ENCODE peak calls at places on chromosomes 7 and 10, in four cellular contexts. V is HepG2, W is A549, P is GM12878. C is an unnamed sample.

GRCh38 chr7:100803398-100804161 is 23.7 kb downstream of the EPHB4 start:
- DNase-seq in V (peak; percentile 17), W (peak; percentile 78), P (peak; percentile 56), C (peak; percentile 93)

GRCh38 chr10:32049113-32049512 is 7.1 kb downstream of the KIF5B start:
- DNase-seq in V (no peak), W (no peak), P (no peak), C (no peak)

GRCh38 chr10:17075975-17076374 is 53.6 kb downstream of the CUBN start:
- DNase-seq in V (no peak), W (no peak), P (no peak), C (no peak)

GRCh38 chr10:25061711-25062455 is 45.5 kb downstream of the THNSL1 start:
- DNase-seq in V (no peak), W (peak; percentile 47), P (no peak), C (no peak)

GRCh38 chr7:90271753-90272152 is 26.8 kb downstream of the CFAP69 start:
- DNase-seq in V (peak; percentile 59), W (no peak), P (no peak), C (no peak)

GRCh38 chr10:33306126-33306525 is 28.3 kb downstream of the NRP1 start:
- DNase-seq in V (no peak), W (no peak), P (no peak), C (no peak)

GRCh38 chr7:65448824-65449504 is 75.3 kb downstream of the ZNF92 start:
- DNase-seq in V (no peak), W (peak; percentile 1), P (no peak), C (no peak)

GRCh38 chr7:20804376-20804775 is 17.7 kb upstream of the SP8 start:
- DNase-seq in V (no peak), W (no peak), P (no peak), C (no peak)

GRCh38 chr10:125123363-125124113 is 36.8 kb downstream of the CTBP2 start:
- DNase-seq in V (no peak), W (peak; percentile 95), P (no peak), C (no peak)

GRCh38 chr10:132477066-132477397 is 60.6 kb upstream of the INPP5A start:
- DNase-seq in V (no peak), W (no peak), P (no peak), C (no peak)

GRCh38 chr7:23000597-23001360 is 13.2 kb downstream of the HYCC1 start:
- DNase-seq in V (no peak), W (no peak), P (no peak), C (no peak)

GRCh38 chr7:28550580-28551205 is 138.4 kb downstream of the CREB5 start:
- DNase-seq in V (no peak), W (no peak), P (no peak), C (no peak)

GRCh38 chr10:96930469-96930868 is 98.4 kb downstream of the LCOR start:
- DNase-seq in V (no peak), W (no peak), P (no peak), C (no peak)

GRCh38 chr7:148800677-148801076 is 83.4 kb downstream of the EZH2 start:
- DNase-seq in V (no peak), W (no peak), P (no peak), C (no peak)

GRCh38 chr7:41425926-41426325 is 277.0 kb downstream of the INHBA start:
- DNase-seq in V (no peak), W (no peak), P (no peak), C (no peak)

DNA sequence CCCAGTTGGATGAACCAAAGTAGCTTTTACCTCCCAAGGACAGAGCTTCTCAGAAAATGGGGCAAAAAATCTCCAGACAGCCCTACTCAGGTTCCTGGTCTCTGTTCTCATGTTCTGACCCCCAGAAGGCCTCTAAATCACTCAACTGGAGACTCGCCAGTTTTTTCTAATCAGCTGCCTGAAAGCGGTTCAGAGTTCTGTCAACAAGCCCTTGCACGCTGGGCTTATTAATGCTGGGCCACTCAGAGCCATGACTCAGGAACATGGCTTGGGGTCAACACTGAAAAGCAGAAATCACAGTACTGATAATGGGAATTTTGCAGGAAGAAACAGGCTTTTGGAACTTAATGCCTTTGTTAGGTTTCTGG is 15.3 kb downstream of the ECHDC3 start:
- DNase-seq in V (peak; percentile 93), W (no peak), P (no peak), C (peak; percentile 33)
- TF ChIP-seq PBX3 in V (no peak), W (no peak), P (no peak), C (no peak)

GRCh38 chr7:98284335-98285036 is 3.0 kb downstream of the BRI3 start:
- DNase-seq in V (peak; percentile 51), W (peak; percentile 65), P (no peak), C (peak; percentile 74)

GRCh38 chr7:98285132-98286092 is 3.9 kb downstream of the BRI3 start:
- DNase-seq in V (no peak), W (no peak), P (no peak), C (peak; percentile 29)

GRCh38 chr7:98287486-98287959 is 6.0 kb downstream of the BRI3 start:
- DNase-seq in V (peak; percentile 11), W (no peak), P (no peak), C (no peak)

GRCh38 chr7:98286701-98287485 is 5.4 kb downstream of the BRI3 start:
- DNase-seq in V (no peak), W (no peak), P (no peak), C (peak; percentile 34)

GRCh38 chr7:98286093-98286525 is 4.6 kb downstream of the BRI3 start:
- DNase-seq in V (peak; percentile 30), W (peak; percentile 47), P (no peak), C (peak; percentile 33)
- TF ChIP-seq SMC3 in V (no peak), W (no peak), P (no peak), C (no peak)

DNA sequence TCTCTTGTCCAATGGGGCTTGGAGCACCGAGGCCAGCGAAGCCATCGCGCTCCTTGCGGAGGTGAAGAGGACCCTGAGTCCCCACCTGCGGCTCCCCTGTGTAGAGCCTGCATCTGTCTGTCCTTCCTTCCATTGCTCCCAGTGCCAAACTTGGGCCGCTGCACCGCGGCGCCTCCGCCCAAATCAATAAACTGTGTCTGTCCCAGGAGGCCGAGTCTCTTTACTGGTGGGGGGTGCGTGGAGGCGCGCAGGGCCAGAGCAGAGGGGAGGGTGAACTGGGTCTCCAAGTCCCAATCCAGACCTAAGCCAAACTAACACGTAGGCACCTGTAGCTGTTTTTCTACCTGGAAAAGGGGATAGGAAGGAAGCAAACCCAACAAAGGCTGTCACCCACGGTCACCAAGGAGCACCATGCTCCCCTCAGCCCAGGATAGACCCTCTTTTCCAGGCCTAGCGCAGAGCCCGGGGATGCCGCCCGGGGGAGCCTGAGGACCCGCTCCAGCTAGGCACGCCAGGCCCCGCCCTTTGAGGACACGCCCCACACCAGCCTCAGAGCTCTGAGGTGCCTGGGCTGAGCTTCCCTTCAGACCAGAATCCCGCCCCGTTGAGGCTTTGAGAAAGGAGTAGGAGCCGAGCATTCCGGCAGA is 1.2 kb upstream of the CHAT start:
- DNase-seq in V (peak; percentile 3), W (no peak), P (no peak), C (no peak)
- TF ChIP-seq PBX3 in V (no peak), W (no peak), P (no peak), C (no peak)

DNA sequence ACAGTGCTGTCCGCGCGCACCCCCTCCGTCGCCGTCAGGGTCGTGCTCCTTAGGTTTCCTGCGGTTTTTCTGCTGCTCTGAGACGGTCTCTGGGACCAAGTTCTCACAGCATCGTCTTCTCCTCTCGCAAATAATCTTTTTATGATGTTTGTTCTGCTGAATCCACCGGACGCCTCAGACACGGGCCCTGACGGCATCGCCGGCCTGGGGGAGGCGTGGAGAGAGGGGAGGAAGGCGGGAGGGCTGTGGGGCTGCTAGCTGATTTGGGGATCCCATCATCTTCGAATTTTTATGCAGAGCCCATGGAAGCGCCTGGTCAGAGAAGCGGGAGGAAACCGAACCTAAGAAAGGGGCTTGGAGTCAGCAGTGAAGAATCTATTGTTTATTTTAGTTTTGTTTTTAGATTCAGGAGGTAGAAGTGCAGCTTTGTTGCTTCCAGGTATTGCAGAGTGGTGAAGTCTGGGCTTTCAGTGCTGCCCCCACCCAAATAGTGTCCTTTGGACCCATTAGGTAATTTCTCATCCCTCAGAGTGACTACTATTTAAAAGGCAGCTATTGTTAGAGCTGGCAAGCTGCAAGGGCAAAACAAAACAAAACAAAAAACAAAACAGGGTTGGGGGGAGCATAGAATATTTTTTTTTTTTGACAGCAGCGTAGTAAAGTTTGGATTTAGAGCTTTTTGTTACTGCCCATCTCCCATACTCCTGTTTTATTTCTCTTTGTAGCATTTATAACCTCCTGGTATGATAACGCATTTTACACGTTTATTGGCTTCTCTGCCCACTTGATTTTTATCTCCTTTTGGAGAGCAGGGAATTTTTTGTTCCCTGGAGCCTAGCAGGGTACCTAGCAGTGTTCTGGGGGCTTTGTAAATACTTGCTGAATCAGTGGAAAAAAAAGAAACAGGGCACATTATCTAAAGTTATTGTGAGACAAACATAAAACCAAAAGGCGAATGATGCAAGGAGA is 92.6 kb downstream of the SPAG6 start:
- DNase-seq in V (peak; percentile 62), W (no peak), P (no peak), C (peak; percentile 45)
- TF ChIP-seq SMC3 in V (no peak), W (no peak), P (no peak), C (no peak)